ENCODE peak calls at places on chromosomes 16 and 17, in five cellular contexts. K, W, Z, V and H are unnamed samples.
A peak's percentile ranks its signal among the peaks of the same experiment; 100 is the strongest.

GRCh38 chr16:84648595-84649510 is 542 bp downstream of the KLHL36 start:
- DNase-seq in K (peak; percentile 29), W (peak; percentile 23), Z (peak; percentile 31), V (no peak), H (peak; percentile 34)

GRCh38 chr16:4272114-4272954 is 489 bp downstream of the TFAP4 start:
- DNase-seq in K (no peak), W (peak; percentile 44), Z (peak; percentile 49), V (no peak), H (peak; percentile 47)

GRCh38 chr17:79851461-79851817 is 12.2 kb upstream of the CBX4 start:
- DNase-seq in K (no peak), W (no peak), Z (no peak), V (no peak), H (peak; percentile 96)

GRCh38 chr17:80885922-80886582 is 105.6 kb upstream of the CHMP6 start:
- DNase-seq in K (no peak), W (no peak), Z (no peak), V (no peak), H (no peak)

GRCh38 chr16:1154887-1155331 is 2.0 kb downstream of the CACNA1H start:
- DNase-seq in K (no peak), W (no peak), Z (no peak), V (no peak), H (no peak)

GRCh38 chr17:47785538-47786123 is 36.0 kb downstream of the OSBPL7 start:
- DNase-seq in K (no peak), W (no peak), Z (peak; percentile 44), V (peak; percentile 50), H (peak; percentile 40)

GRCh38 chr17:80513892-80514291 is 30.7 kb upstream of the RPTOR start:
- DNase-seq in K (no peak), W (no peak), Z (peak; percentile 65), V (peak; percentile 54), H (peak; percentile 27)

GRCh38 chr16:27402964-27403600 is 1.1 kb downstream of the IL21R start:
- DNase-seq in K (peak; percentile 43), W (no peak), Z (no peak), V (no peak), H (no peak)

GRCh38 chr17:28807925-28808641 is 34.5 kb downstream of the FAM222B start:
- DNase-seq in K (no peak), W (no peak), Z (peak; percentile 90), V (peak; percentile 86), H (peak; percentile 82)

GRCh38 chr16:74698220-74698619 is 2.4 kb downstream of the MLKL start:
- DNase-seq in K (no peak), W (no peak), Z (peak; percentile 41), V (no peak), H (peak; percentile 21)

GRCh38 chr16:55225972-55226542 is 97.9 kb upstream of the IRX6 start:
- DNase-seq in K (no peak), W (no peak), Z (no peak), V (no peak), H (no peak)

GRCh38 chr17:73698966-73699365 is 54.7 kb upstream of the SDK2 start:
- DNase-seq in K (no peak), W (no peak), Z (no peak), V (no peak), H (no peak)

GRCh38 chr17:63645775-63646491 is 23.7 kb downstream of the MAP3K3 start:
- DNase-seq in K (no peak), W (no peak), Z (no peak), V (no peak), H (peak; percentile 90)

GRCh38 chr17:44005865-44006580 is 1.6 kb downstream of the NAGS start:
- DNase-seq in K (no peak), W (peak; percentile 24), Z (no peak), V (no peak), H (peak; percentile 72)

GRCh38 chr16:67481561-67482259 is 753 bp upstream of the ATP6V0D1 start:
- DNase-seq in K (peak; percentile 10), W (peak; percentile 31), Z (peak; percentile 46), V (peak; percentile 67), H (no peak)

GRCh38 chr17:39927928-39928867 is 666 bp downstream of the LRRC3C start:
- DNase-seq in K (no peak), W (no peak), Z (peak; percentile 24), V (no peak), H (no peak)

GRCh38 chr16:87263418-87264052 is 53.7 kb downstream of the C16orf95 start:
- DNase-seq in K (no peak), W (no peak), Z (no peak), V (no peak), H (no peak)

GRCh38 chr17:49548506-49549310 is 27.0 kb upstream of the NXPH3 start:
- DNase-seq in K (no peak), W (no peak), Z (peak; percentile 51), V (peak; percentile 58), H (peak; percentile 66)

GRCh38 chr16:31874354-31875111 is 926 bp downstream of the ZNF267 start:
- DNase-seq in K (no peak), W (no peak), Z (peak; percentile 72), V (peak; percentile 50), H (peak; percentile 83)

GRCh38 chr17:44110011-44110686 is 13.3 kb downstream of the HDAC5 start:
- DNase-seq in K (no peak), W (no peak), Z (no peak), V (no peak), H (no peak)

GRCh38 chr16:68980695-68981315 is 124.6 kb upstream of the HAS3 start:
- DNase-seq in K (no peak), W (no peak), Z (no peak), V (no peak), H (no peak)

GRCh38 chr17:80346498-80347275 is 68.3 kb upstream of the ENDOV start:
- DNase-seq in K (no peak), W (no peak), Z (no peak), V (no peak), H (no peak)

GRCh38 chr16:798666-799065 is 1.9 kb downstream of the GNG13 start:
- DNase-seq in K (no peak), W (no peak), Z (no peak), V (no peak), H (no peak)

GRCh38 chr17:32747856-32748255 is 129.1 kb downstream of the MYO1D start:
- DNase-seq in K (no peak), W (no peak), Z (no peak), V (no peak), H (no peak)

GRCh38 chr17:53088501-53088900 is 734.2 kb upstream of the KIF2B start:
- DNase-seq in K (no peak), W (no peak), Z (no peak), V (no peak), H (no peak)